ENCODE peak calls at places on chromosomes 13 and 19, in eight cellular contexts. One of them, this sample, is unnamed.

GRCh38 chr19:1064661-1065605 is 2.0 kb upstream of the ARHGAP45 start:
- DNase-seq in GM04504: peak; percentile 32
- DNase-seq in GM12892: peak; percentile 81
- DNase-seq in SW 1271: peak; percentile 58
- DNase-seq in activated T-cell treated with anti-CD3 and anti-CD28 coated beads, Interleukin-2, amount 50 U/mL, for 72 hours: peak; percentile 82
- DNase-seq in stimulated activated CD4-positive, alpha-beta T cell treated with anti-CD3 and anti-CD28 coated beads, TNF-alpha, amount 100 ng/mL, for 4 hours: peak; percentile 61
- DNase-seq in activated CD4-positive, CD25-positive, alpha-beta regulatory T cell treated with anti-CD3 and anti-CD28 coated beads, Interleukin-2, amount 50 U/mL, for 72 hours: peak; percentile 75
- DNase-seq in EL: peak; percentile 65
- DNase-seq in this sample: peak; percentile 52

GRCh38 chr13:30140973-30141372 is 166.4 kb downstream of the KATNAL1 start:
- DNase-seq in GM12892: no peak
- DNase-seq in activated T-cell treated with anti-CD3 and anti-CD28 coated beads, Interleukin-2, amount 50 U/mL, for 72 hours: no peak
- DNase-seq in GM04504: no peak
- DNase-seq in SW 1271: no peak
- DNase-seq in EL: no peak
- DNase-seq in activated CD4-positive, CD25-positive, alpha-beta regulatory T cell treated with anti-CD3 and anti-CD28 coated beads, Interleukin-2, amount 50 U/mL, for 72 hours: no peak
- DNase-seq in stimulated activated CD4-positive, alpha-beta T cell treated with anti-CD3 and anti-CD28 coated beads, TNF-alpha, amount 100 ng/mL, for 4 hours: no peak
- DNase-seq in this sample: no peak

GRCh38 chr13:94886191-94886590 is 173.8 kb upstream of the SOX21 start:
- DNase-seq in SW 1271: no peak
- DNase-seq in stimulated activated CD4-positive, alpha-beta T cell treated with anti-CD3 and anti-CD28 coated beads, TNF-alpha, amount 100 ng/mL, for 4 hours: no peak
- DNase-seq in activated T-cell treated with anti-CD3 and anti-CD28 coated beads, Interleukin-2, amount 50 U/mL, for 72 hours: no peak
- DNase-seq in GM12892: no peak
- DNase-seq in GM04504: peak; percentile 50
- DNase-seq in activated CD4-positive, CD25-positive, alpha-beta regulatory T cell treated with anti-CD3 and anti-CD28 coated beads, Interleukin-2, amount 50 U/mL, for 72 hours: no peak
- DNase-seq in EL: peak; percentile 28
- DNase-seq in this sample: no peak

GRCh38 chr19:3655402-3656072 is 28.9 kb upstream of the CACTIN start:
- DNase-seq in EL: peak; percentile 99
- DNase-seq in GM04504: peak; percentile 95
- DNase-seq in SW 1271: no peak
- DNase-seq in activated CD4-positive, CD25-positive, alpha-beta regulatory T cell treated with anti-CD3 and anti-CD28 coated beads, Interleukin-2, amount 50 U/mL, for 72 hours: no peak
- DNase-seq in GM12892: no peak
- DNase-seq in stimulated activated CD4-positive, alpha-beta T cell treated with anti-CD3 and anti-CD28 coated beads, TNF-alpha, amount 100 ng/mL, for 4 hours: no peak
- DNase-seq in activated T-cell treated with anti-CD3 and anti-CD28 coated beads, Interleukin-2, amount 50 U/mL, for 72 hours: no peak
- DNase-seq in this sample: no peak

GRCh38 chr13:32234914-32235313 is 80.2 kb downstream of the ZAR1L start:
- DNase-seq in activated T-cell treated with anti-CD3 and anti-CD28 coated beads, Interleukin-2, amount 50 U/mL, for 72 hours: no peak
- DNase-seq in SW 1271: no peak
- DNase-seq in GM04504: no peak
- DNase-seq in stimulated activated CD4-positive, alpha-beta T cell treated with anti-CD3 and anti-CD28 coated beads, TNF-alpha, amount 100 ng/mL, for 4 hours: no peak
- DNase-seq in EL: peak; percentile 7
- DNase-seq in activated CD4-positive, CD25-positive, alpha-beta regulatory T cell treated with anti-CD3 and anti-CD28 coated beads, Interleukin-2, amount 50 U/mL, for 72 hours: no peak
- DNase-seq in GM12892: no peak
- DNase-seq in this sample: no peak

GRCh38 chr13:77571956-77572355 is 36.5 kb downstream of the SCEL start:
- DNase-seq in GM12892: no peak
- DNase-seq in EL: no peak
- DNase-seq in GM04504: no peak
- DNase-seq in SW 1271: no peak
- DNase-seq in activated CD4-positive, CD25-positive, alpha-beta regulatory T cell treated with anti-CD3 and anti-CD28 coated beads, Interleukin-2, amount 50 U/mL, for 72 hours: no peak
- DNase-seq in activated T-cell treated with anti-CD3 and anti-CD28 coated beads, Interleukin-2, amount 50 U/mL, for 72 hours: no peak
- DNase-seq in stimulated activated CD4-positive, alpha-beta T cell treated with anti-CD3 and anti-CD28 coated beads, TNF-alpha, amount 100 ng/mL, for 4 hours: no peak
- DNase-seq in this sample: no peak

GRCh38 chr19:55703790-55704215 is 28.8 kb downstream of the EPN1 start:
- DNase-seq in activated CD4-positive, CD25-positive, alpha-beta regulatory T cell treated with anti-CD3 and anti-CD28 coated beads, Interleukin-2, amount 50 U/mL, for 72 hours: peak; percentile 65
- DNase-seq in SW 1271: no peak
- DNase-seq in EL: peak; percentile 12
- DNase-seq in stimulated activated CD4-positive, alpha-beta T cell treated with anti-CD3 and anti-CD28 coated beads, TNF-alpha, amount 100 ng/mL, for 4 hours: no peak
- DNase-seq in GM12892: no peak
- DNase-seq in GM04504: no peak
- DNase-seq in activated T-cell treated with anti-CD3 and anti-CD28 coated beads, Interleukin-2, amount 50 U/mL, for 72 hours: peak; percentile 47
- DNase-seq in this sample: no peak

GRCh38 chr13:30153871-30154426 is 153.4 kb downstream of the KATNAL1 start:
- DNase-seq in GM12892: no peak
- DNase-seq in GM04504: no peak
- DNase-seq in EL: peak; percentile 39
- DNase-seq in stimulated activated CD4-positive, alpha-beta T cell treated with anti-CD3 and anti-CD28 coated beads, TNF-alpha, amount 100 ng/mL, for 4 hours: no peak
- DNase-seq in activated T-cell treated with anti-CD3 and anti-CD28 coated beads, Interleukin-2, amount 50 U/mL, for 72 hours: no peak
- DNase-seq in SW 1271: no peak
- DNase-seq in activated CD4-positive, CD25-positive, alpha-beta regulatory T cell treated with anti-CD3 and anti-CD28 coated beads, Interleukin-2, amount 50 U/mL, for 72 hours: no peak
- DNase-seq in this sample: no peak

This sample was measured in GM18507.